ENCODE peak calls at places on chromosomes 16 and 17, in eight cellular contexts. J is brain microvascular endothelial cell; H is amniotic epithelial cell; T is endothelial cell; D is LoVo; Z is activated CD8-positive, alpha-beta T cell treated with anti-CD3 and anti-CD28 coated beads for 36 hours; S is kidney glomerular epithelial cell; C is memory B cell. F is an unnamed sample.

GRCh38 chr16:15466131-15466530 is 31.7 kb downstream of the BMERB1 start:
- DNase-seq in T (no peak), J (no peak), C (no peak), D (no peak), S (no peak), H (no peak), Z (no peak), F (no peak)

GRCh38 chr17:76543482-76544122 is 3.8 kb downstream of the PRCD start:
- DNase-seq in H (no peak), T (no peak), Z (no peak), S (no peak), C (no peak), D (no peak), J (no peak), F (no peak)

GRCh38 chr17:40111221-40112128 is 10.3 kb upstream of the MSL1 start:
- DNase-seq in T (peak), J (peak), H (peak), C (peak), S (peak), D (peak), Z (peak), F (peak)

GRCh38 chr16:8380311-8380710 is 210.0 kb downstream of the TMEM114 start:
- DNase-seq in C (no peak), J (no peak), Z (no peak), S (no peak), H (no peak), T (no peak), D (no peak), F (no peak)

GRCh38 chr17:39236383-39236927 is 10.7 kb upstream of the STAC2 start:
- DNase-seq in Z (no peak), D (no peak), S (no peak), C (no peak), H (no peak), J (no peak), T (no peak), F (no peak)

GRCh38 chr17:41678411-41678906 is 10.2 kb upstream of the EIF1 start:
- DNase-seq in C (no peak), J (no peak), Z (no peak), S (peak), H (peak), T (no peak), D (no peak), F (peak)

GRCh38 chr17:7326186-7326585 is 2.9 kb downstream of the NEURL4 start:
- DNase-seq in S (no peak), J (no peak), D (no peak), C (no peak), H (no peak), Z (no peak), T (no peak), F (no peak)

GRCh38 chr16:4918790-4919210 is 18.1 kb downstream of the PPL start:
- DNase-seq in S (no peak), H (no peak), D (peak), C (no peak), Z (no peak), T (no peak), J (no peak), F (no peak)

GRCh38 chr17:80359422-80360110 is 55.4 kb upstream of the ENDOV start:
- DNase-seq in C (no peak), D (no peak), T (no peak), S (no peak), H (peak), J (no peak), Z (no peak), F (no peak)

GRCh38 chr17:30530346-30531025 is 53.3 kb downstream of the GOSR1 start:
- DNase-seq in T (no peak), C (no peak), H (peak), D (no peak), Z (no peak), J (peak), S (peak), F (no peak)

GRCh38 chr17:69048634-69049033 is 12.1 kb downstream of the ABCA9 start:
- DNase-seq in T (no peak), Z (peak), H (no peak), S (no peak), J (no peak), D (no peak), C (no peak), F (no peak)

GRCh38 chr16:22635345-22635744 is 124.7 kb downstream of the NPIPB5 start:
- DNase-seq in C (no peak), J (no peak), T (no peak), S (no peak), H (no peak), D (no peak), Z (no peak), F (no peak)

GRCh38 chr17:34579017-34579946 is at the start of gene TMEM132E:
- DNase-seq in H (peak), D (no peak), S (no peak), Z (peak), C (no peak), J (no peak), T (peak), F (no peak)

GRCh38 chr17:18950944-18951905 is 740 bp upstream of the SLC5A10 start:
- DNase-seq in C (no peak), Z (no peak), H (no peak), J (no peak), D (no peak), S (peak), T (no peak), F (no peak)

GRCh38 chr16:89168381-89169189 is 3.0 kb upstream of the CDH15 start:
- DNase-seq in C (peak), S (no peak), D (no peak), Z (no peak), T (no peak), J (no peak), H (no peak), F (no peak)

GRCh38 chr17:63834431-63835166 is 7.1 kb upstream of the FTSJ3 start:
- DNase-seq in S (peak), C (peak), T (peak), H (peak), D (peak), Z (peak), J (peak), F (no peak)

GRCh38 chr17:61403846-61404701 is 4.4 kb downstream of the TBX2 start:
- DNase-seq in H (peak), S (no peak), J (peak), D (no peak), C (no peak), T (no peak), Z (no peak), F (no peak)

GRCh38 chr16:88905563-88905962 is 39.1 kb upstream of the PABPN1L start:
- DNase-seq in D (no peak), T (peak), S (no peak), C (peak), J (no peak), H (no peak), Z (peak), F (no peak)

GRCh38 chr16:57260294-57260929 is 15.4 kb downstream of the ARL2BP start:
- DNase-seq in H (peak), C (no peak), J (peak), D (no peak), Z (peak), T (peak), S (peak), F (no peak)

GRCh38 chr16:88940196-88941050 is 36.6 kb downstream of the CBFA2T3 start:
- DNase-seq in C (peak), T (no peak), H (no peak), S (no peak), Z (peak), J (no peak), D (no peak), F (no peak)

GRCh38 chr17:82301916-82302497 is 15.4 kb downstream of the CD7 start:
- DNase-seq in T (no peak), S (no peak), D (no peak), J (no peak), C (peak), Z (peak), H (peak), F (peak)

GRCh38 chr16:66228791-66229190 is 137.7 kb upstream of the CDH5 start:
- DNase-seq in J (no peak), D (no peak), T (no peak), Z (no peak), S (no peak), H (peak), C (no peak), F (no peak)

GRCh38 chr17:60372790-60373483 is 19.0 kb downstream of the USP32 start:
- DNase-seq in J (peak), T (no peak), D (no peak), C (no peak), Z (no peak), S (peak), H (peak), F (no peak)

GRCh38 chr17:66580178-66580577 is 254.7 kb upstream of the CACNG5 start:
- DNase-seq in Z (no peak), C (no peak), D (no peak), T (no peak), J (peak), H (peak), S (peak), F (no peak)

GRCh38 chr16:28989363-28989762 is 4.5 kb downstream of the LAT start:
- DNase-seq in T (no peak), H (no peak), C (no peak), Z (no peak), J (no peak), S (no peak), D (no peak), F (no peak)

GRCh38 chr17:15917439-15918027 is 27.4 kb upstream of the ADORA2B start:
- DNase-seq in Z (no peak), T (no peak), C (no peak), J (no peak), D (no peak), H (no peak), S (no peak), F (no peak)

GRCh38 chr16:14545346-14545884 is 84.6 kb downstream of the PARN start:
- DNase-seq in S (peak), T (no peak), C (no peak), Z (no peak), D (no peak), J (peak), H (peak), F (no peak)

GRCh38 chr16:87326151-87326571 is 9.0 kb upstream of the C16orf95 start:
- DNase-seq in S (no peak), H (no peak), Z (no peak), J (no peak), D (no peak), C (no peak), T (no peak), F (no peak)

GRCh38 chr17:15354256-15354655 is 12.9 kb upstream of the TEKT3 start:
- DNase-seq in Z (no peak), H (no peak), D (peak), J (no peak), T (no peak), C (no peak), S (peak), F (no peak)

GRCh38 chr17:75084039-75084660 is 3.6 kb upstream of the SLC16A5 start:
- DNase-seq in T (no peak), Z (peak), J (peak), H (no peak), C (no peak), D (no peak), S (peak), F (no peak)

F was measured in NK-92 treated with Interleukin-12 subunit alpha and Interleukin-12 subunit beta, amount 100 ng/mL, for 24 hours.